ENCODE peak calls at places on chromosomes 11 and 22, in six cellular contexts. E is mammary epithelial cell, I is MM.1S, W is trophoblast cell, S is GM23248, X is neural progenitor cell. H is an unnamed sample. For H3K4me1, the result is how much of the 10 kb centered on the place peaks cover.

GRCh38 chr11:74403607-74404006 is 5.4 kb upstream of the PGM2L1 start:
- DNase-seq in S (no peak), I (no peak), E (no peak), W (no peak), X (no peak), H (no peak)

GRCh38 chr11:17744151-17744940 is 9.8 kb downstream of the KCNC1 start:
- DNase-seq in I (no peak), X (no peak), W (no peak), S (peak), E (no peak), H (peak)

GRCh38 chr11:33514079-33514690 is 186.4 kb downstream of the C11orf91 start:
- DNase-seq in S (peak), E (no peak), W (no peak), X (no peak), I (no peak), H (no peak)

GRCh38 chr11:30553521-30554110 is 32.5 kb downstream of the MPPED2 start:
- DNase-seq in E (no peak), I (no peak), X (no peak), S (no peak), W (no peak), H (no peak)

GRCh38 chr11:131165036-131165435 is 205.4 kb upstream of the NTM start:
- DNase-seq in W (no peak), E (no peak), I (no peak), S (no peak), X (no peak), H (no peak)

GRCh38 chr11:71336176-71336995 is 84.0 kb upstream of the SHANK2 start:
- DNase-seq in X (no peak), S (no peak), E (no peak), I (no peak), W (peak), H (no peak)

GRCh38 chr11:123740787-123741158 is 687 bp downstream of the ZNF202 start:
- DNase-seq in S (peak), W (no peak), X (no peak), I (no peak), E (peak), H (no peak)

GRCh38 chr22:44410396-44411056 is 87.5 kb downstream of the RTL6 start:
- DNase-seq in W (no peak), E (no peak), S (peak), X (no peak), I (no peak), H (no peak)

GRCh38 chr11:7571640-7572000 is 57.8 kb downstream of the PPFIBP2 start:
- DNase-seq in X (peak), W (peak), S (peak), I (peak), E (peak), H (peak)

GRCh38 chr11:114084414-114084813 is 24.9 kb downstream of the ZBTB16 start:
- DNase-seq in X (no peak), S (no peak), E (no peak), I (no peak), W (no peak), H (no peak)

GRCh38 chr11:18379201-18379600 is 15.2 kb upstream of the LDHA start:
- DNase-seq in W (no peak), E (no peak), S (no peak), I (no peak), X (peak), H (no peak)

GRCh38 chr11:102846292-102846691 is 2.9 kb upstream of the MMP3 start:
- DNase-seq in E (peak), X (no peak), S (no peak), I (no peak), W (peak), H (peak)

GRCh38 chr11:100647861-100648260 is 39.2 kb upstream of the ARHGAP42 start:
- DNase-seq in S (no peak), E (no peak), I (no peak), X (no peak), W (peak), H (no peak)

GRCh38 chr11:1870721-1871466 is 18.0 kb downstream of the LSP1 start:
- DNase-seq in W (peak), S (peak), I (no peak), X (peak), E (no peak), H (no peak)

GRCh38 chr11:2419638-2420501 is 19.3 kb downstream of the TSSC4 start:
- DNase-seq in X (peak), S (peak), W (peak), E (peak), I (peak), H (peak)

GRCh38 chr11:9700105-9700801 is 36.4 kb downstream of the SWAP70 start:
- DNase-seq in E (no peak), W (peak), I (no peak), S (no peak), X (no peak), H (peak)

GRCh38 chr11:111541209-111542061 is 915 bp downstream of the LAYN start:
- DNase-seq in S (peak), I (no peak), X (peak), W (peak), E (peak), H (peak)

DNA sequence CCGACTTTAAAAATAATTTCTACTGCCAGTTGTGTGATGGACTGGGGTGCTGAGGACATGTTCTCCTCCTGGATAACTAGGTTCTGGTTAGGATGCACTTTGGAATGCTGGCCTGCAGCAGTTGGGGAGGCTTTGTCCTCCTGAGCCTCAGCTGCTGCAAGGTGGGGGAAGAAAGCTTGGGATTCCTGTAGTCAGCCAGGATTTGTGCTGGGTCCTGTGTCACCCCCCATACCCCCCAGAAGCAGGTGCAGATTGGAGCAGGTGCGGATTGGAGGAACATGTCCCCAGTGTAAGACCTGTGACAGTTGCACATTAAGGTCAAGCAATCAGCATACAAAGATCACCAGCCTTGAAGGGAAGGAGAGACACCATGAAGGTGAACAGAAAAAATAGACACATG is 51.1 kb downstream of the MED15 start:
- DNase-seq in S (no peak), X (no peak), I (no peak), W (no peak), E (no peak), H (no peak)
- H2AFZ ChIP-seq in S (no peak), X (no peak), I (no peak), W (no peak), E (no peak), H (no peak)

GRCh38 chr11:10937416-10937815 is 79.6 kb upstream of the ZBED5 start:
- DNase-seq in E (no peak), W (no peak), S (no peak), I (no peak), X (no peak), H (no peak)
- H3K4me1 ChIP-seq in E (under half), W (under half), S (under half), I (under half), X (under half), H (under half)

GRCh38 chr22:22043296-22044078 is 60.9 kb upstream of the TOP3B start:
- DNase-seq in E (no peak), W (no peak), I (no peak), X (no peak), S (no peak), H (no peak)
- H2AFZ ChIP-seq in E (no peak), W (no peak), I (no peak), X (no peak), S (no peak), H (no peak)

GRCh38 chr22:35892192-35892591 is 136.4 kb downstream of the RBFOX2 start:
- DNase-seq in S (peak), W (peak), X (no peak), E (peak), I (no peak), H (peak)

GRCh38 chr22:35896306-35896705 is 132.3 kb downstream of the RBFOX2 start:
- DNase-seq in X (no peak), W (no peak), E (peak), I (peak), S (no peak), H (no peak)

GRCh38 chr22:35894464-35894878 is 134.2 kb downstream of the RBFOX2 start:
- DNase-seq in I (no peak), W (no peak), E (peak), X (peak), S (no peak), H (no peak)

GRCh38 chr22:35893698-35894097 is 134.9 kb downstream of the RBFOX2 start:
- DNase-seq in S (no peak), X (no peak), I (no peak), W (no peak), E (no peak), H (no peak)

GRCh38 chr22:35894937-35895708 is 133.5 kb downstream of the RBFOX2 start:
- DNase-seq in I (no peak), S (peak), E (peak), W (peak), X (peak), H (peak)
- H3K4me1 ChIP-seq in I (under half), S (half or more), E (half or more), W (under half), X (under half), H (under half)

DNA sequence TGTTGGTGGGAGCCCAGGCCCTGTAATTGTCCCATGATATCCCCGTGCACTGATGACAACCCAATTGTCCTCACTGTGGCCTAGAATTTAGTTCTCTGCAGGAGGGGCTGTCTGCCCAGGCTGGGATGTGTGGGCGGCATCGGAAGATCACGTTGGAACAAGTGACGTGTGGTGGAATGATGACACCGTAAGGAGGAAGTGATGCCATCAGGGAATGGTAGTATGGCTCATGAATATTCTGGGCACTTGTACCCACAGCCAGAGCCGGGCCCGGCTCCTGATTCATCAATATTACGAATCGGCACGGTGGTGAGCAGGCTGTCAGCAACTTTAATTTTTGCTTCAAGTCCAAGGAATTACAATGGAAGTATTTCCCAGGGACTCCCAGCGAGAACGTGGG is 111.6 kb downstream of the MIAT start:
- DNase-seq in I (no peak), E (no peak), S (peak), X (no peak), W (no peak), H (peak)
- H2AFZ ChIP-seq in I (no peak), E (no peak), S (no peak), X (no peak), W (no peak), H (no peak)

GRCh38 chr11:35763772-35764171 is 101.2 kb downstream of the TRIM44 start:
- DNase-seq in S (no peak), W (no peak), I (no peak), X (no peak), E (no peak), H (no peak)

GRCh38 chr11:35765211-35765610 is 102.6 kb downstream of the TRIM44 start:
- DNase-seq in S (peak), I (no peak), E (no peak), W (peak), X (no peak), H (no peak)

GRCh38 chr11:35766651-35767050 is 104.1 kb downstream of the TRIM44 start:
- DNase-seq in I (no peak), W (no peak), X (no peak), S (no peak), E (no peak), H (no peak)

GRCh38 chr11:35763301-35763700 is 100.7 kb downstream of the TRIM44 start:
- DNase-seq in E (no peak), I (no peak), W (no peak), S (no peak), X (no peak), H (no peak)

GRCh38 chr11:35764414-35764813 is 101.8 kb downstream of the TRIM44 start:
- DNase-seq in S (no peak), W (no peak), I (no peak), X (no peak), E (no peak), H (no peak)
- H3K4me1 ChIP-seq in S (under half), W (under half), I (under half), X (under half), E (under half), H (under half)

DNA sequence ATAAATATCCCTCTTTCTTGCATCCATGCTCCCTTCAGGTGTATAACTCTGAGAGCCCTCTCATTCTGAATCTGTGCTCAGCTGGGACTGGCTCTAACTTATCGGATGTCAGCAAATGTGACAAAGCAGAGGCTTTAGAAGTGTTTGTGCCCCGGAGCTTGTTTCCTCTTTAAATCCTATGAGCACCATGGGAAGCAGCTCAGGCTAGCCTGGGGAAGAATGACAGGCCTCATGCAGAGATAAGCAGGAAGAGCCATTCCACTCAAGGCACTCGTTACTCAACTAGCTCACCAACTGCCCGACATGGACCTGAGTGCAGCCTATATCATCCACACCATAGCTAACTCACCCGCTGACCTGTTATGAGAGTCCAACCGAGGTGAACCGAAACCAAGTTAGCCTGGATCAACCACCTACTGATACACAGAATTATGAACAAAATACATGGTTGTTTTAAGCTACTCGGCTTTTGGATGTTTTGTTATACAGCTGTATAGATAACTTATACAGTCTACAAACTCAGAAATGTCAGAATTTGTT is 990.7 kb downstream of the NTM start:
- DNase-seq in W (no peak), E (no peak), X (peak), S (no peak), I (no peak), H (no peak)
- H2AFZ ChIP-seq in W (no peak), E (no peak), X (no peak), S (no peak), I (peak), H (no peak)

DNA sequence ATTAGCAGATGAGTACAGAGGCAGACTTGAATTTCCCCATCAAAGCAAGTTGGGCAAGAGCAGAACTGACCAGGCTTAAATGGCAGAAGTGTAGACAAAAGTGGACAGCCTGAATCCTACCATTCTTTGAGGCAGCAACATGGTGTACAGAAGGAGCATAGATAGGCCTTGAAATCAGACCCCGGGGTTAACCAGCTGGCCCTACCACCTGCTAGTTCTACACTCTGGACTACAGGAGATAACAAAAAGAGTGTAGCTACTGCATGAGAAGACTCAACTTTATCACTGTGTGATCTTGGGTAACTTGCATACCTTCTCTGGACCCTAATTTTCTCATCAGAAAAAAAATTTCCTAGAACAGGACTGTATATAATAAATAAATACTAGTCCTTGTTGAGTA is 427.5 kb upstream of the CADM1 start:
- DNase-seq in E (no peak), I (no peak), W (no peak), S (no peak), X (no peak), H (no peak)
- H3K4me1 ChIP-seq in E (under half), I (half or more), W (under half), S (under half), X (under half), H (under half)

GRCh38 chr11:64340671-64341335 is 799 bp downstream of the CCDC88B start:
- DNase-seq in X (peak), S (peak), E (no peak), W (no peak), I (peak), H (no peak)

GRCh38 chr11:64343740-64344133 is 3.7 kb downstream of the CCDC88B start:
- DNase-seq in W (peak), I (no peak), E (no peak), X (peak), S (peak), H (no peak)

GRCh38 chr11:64341429-64341828 is 1.4 kb downstream of the CCDC88B start:
- DNase-seq in E (no peak), S (no peak), I (no peak), W (no peak), X (no peak), H (no peak)

GRCh38 chr11:64342869-64343739 is 3.1 kb downstream of the CCDC88B start:
- DNase-seq in E (no peak), S (no peak), I (no peak), X (no peak), W (no peak), H (no peak)

DNA sequence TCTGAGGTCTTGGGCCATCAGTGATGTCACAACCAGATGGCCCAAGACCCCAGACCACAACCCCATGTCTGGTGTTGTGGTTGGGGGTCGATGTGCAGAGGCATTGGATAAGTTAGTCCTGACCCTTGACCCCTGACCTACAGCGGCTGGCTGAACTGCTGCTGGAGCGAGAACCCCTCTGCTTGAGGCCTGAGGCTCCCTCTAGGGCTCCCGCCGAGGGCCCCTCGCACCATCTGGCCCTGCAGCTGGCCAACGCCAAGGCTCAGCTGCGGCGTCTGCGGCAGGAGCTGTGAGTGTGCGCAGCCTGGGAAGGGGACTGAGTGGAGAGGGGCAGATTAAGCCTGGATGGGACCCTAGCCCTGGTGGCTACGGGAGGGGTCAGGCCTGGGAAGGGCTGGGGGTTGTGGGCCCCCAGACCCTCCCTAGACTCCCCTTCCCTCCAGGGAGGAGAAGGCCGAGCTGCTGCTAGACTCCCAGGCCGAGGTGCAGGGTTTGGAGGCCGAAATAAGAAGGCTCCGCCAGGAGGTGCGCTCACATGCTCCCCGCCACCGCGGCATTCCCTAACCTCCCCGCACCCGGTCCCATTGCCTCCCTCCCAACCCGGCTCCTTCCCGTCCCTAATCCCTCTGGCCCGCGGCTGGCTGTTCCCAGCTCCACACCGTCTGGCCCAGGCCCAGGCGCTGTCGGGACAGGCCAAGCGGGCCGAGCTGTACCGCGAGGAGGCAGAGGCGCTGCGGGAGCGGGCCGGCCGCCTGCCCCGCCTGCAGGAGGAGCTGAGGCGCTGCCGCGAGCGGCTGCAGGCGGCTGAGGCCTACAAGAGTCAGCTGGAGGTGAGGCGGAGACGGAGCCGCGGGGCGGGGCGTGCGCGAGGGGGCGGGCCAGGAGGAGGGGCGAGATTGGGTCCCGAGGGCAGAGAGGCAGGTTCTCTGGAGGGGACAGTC is 2.1 kb downstream of the CCDC88B start:
- DNase-seq in W (peak), S (peak), X (peak), I (peak), E (peak), H (peak)
- H2AFZ ChIP-seq in W (peak), S (peak), X (peak), I (peak), E (peak), H (peak)

DNA sequence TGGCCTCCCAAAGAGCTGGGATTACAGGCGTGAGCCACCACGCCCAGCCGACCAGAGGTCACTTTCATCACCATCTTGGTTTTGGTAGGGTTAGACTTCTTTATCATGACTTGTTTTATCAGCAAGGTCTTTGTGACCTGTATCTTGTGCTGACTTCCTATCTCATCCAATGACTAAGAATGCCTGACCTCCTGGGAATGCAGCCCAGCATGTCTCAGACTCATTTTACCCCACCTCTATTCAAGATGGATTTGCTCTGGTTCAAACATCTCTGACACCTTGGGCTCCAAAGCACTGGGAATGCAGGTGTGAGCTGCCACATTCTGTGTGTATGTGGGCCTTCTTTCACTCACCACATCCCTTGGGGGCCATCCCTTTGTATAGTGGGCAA is 5.1 kb upstream of the TALDO1 start:
- DNase-seq in E (no peak), S (no peak), X (no peak), I (no peak), W (peak), H (no peak)
- H3K4me1 ChIP-seq in E (under half), S (under half), X (under half), I (under half), W (under half), H (under half)

H was measured in astrocyte.